ENCODE peak calls at places on chromosomes 2 and 18, in five cellular contexts. Y is neuronal stem cell, L is IMR-90, V is mesenchymal stem cell, S is H1. H is an unnamed sample.

GRCh38 chr2:127423476-127423840 is 5.2 kb downstream of the PROC start:
- DNase-seq in Y (no peak), L (no peak), V (peak; percentile 18), S (no peak), H (no peak)

GRCh38 chr2:168245074-168245825 is 2.1 kb downstream of the STK39 start:
- DNase-seq in Y (no peak), L (no peak), V (peak; percentile 19), S (no peak), H (no peak)

GRCh38 chr18:61129001-61129400 is 204.2 kb upstream of the CDH20 start:
- DNase-seq in Y (no peak), L (no peak), V (no peak), S (no peak), H (peak; percentile 52)

GRCh38 chr18:70422061-70422965 is 133.5 kb downstream of the SOCS6 start:
- DNase-seq in Y (no peak), L (peak; percentile 93), V (peak; percentile 94), S (no peak), H (peak; percentile 67)

GRCh38 chr2:128358941-128359731 is 40.5 kb upstream of the HS6ST1 start:
- DNase-seq in Y (no peak), L (no peak), V (no peak), S (no peak), H (no peak)

GRCh38 chr2:162211747-162212146 is 31.5 kb downstream of the FAP start:
- DNase-seq in Y (no peak), L (no peak), V (no peak), S (no peak), H (no peak)

GRCh38 chr18:2627821-2628276 is 27.7 kb upstream of the SMCHD1 start:
- DNase-seq in Y (no peak), L (peak; percentile 41), V (peak; percentile 32), S (no peak), H (no peak)

GRCh38 chr2:173124441-173124840 is 48.8 kb downstream of the MAP3K20 start:
- DNase-seq in Y (no peak), L (peak; percentile 32), V (peak; percentile 23), S (no peak), H (no peak)

GRCh38 chr18:73479472-73479871 is 611.7 kb upstream of the NETO1 start:
- DNase-seq in Y (no peak), L (peak; percentile 63), V (no peak), S (no peak), H (peak; percentile 8)

GRCh38 chr2:172242968-172243367 is 140.3 kb upstream of the DLX2 start:
- DNase-seq in Y (no peak), L (no peak), V (no peak), S (no peak), H (no peak)

GRCh38 chr18:76491436-76491800 is 3.6 kb downstream of the ZNF516 start:
- DNase-seq in Y (peak; percentile 59), L (peak; percentile 68), V (peak; percentile 72), S (no peak), H (peak; percentile 69)

GRCh38 chr18:74724186-74724585 is 126.5 kb downstream of the ZNF407 start:
- DNase-seq in Y (no peak), L (peak; percentile 73), V (peak; percentile 41), S (no peak), H (no peak)

GRCh38 chr18:2511451-2511850 is 59.9 kb downstream of the METTL4 start:
- DNase-seq in Y (no peak), L (no peak), V (no peak), S (no peak), H (no peak)

GRCh38 chr2:143706297-143706696 is 577.1 kb downstream of the ARHGAP15 start:
- DNase-seq in Y (no peak), L (peak; percentile 72), V (peak; percentile 33), S (no peak), H (no peak)

GRCh38 chr2:41109744-41110143 is 657.9 kb upstream of the SLC8A1 start:
- DNase-seq in Y (no peak), L (no peak), V (no peak), S (no peak), H (no peak)

GRCh38 chr2:28752608-28752984 is 966 bp downstream of the PPP1CB start:
- DNase-seq in Y (no peak), L (no peak), V (no peak), S (no peak), H (no peak)
- H3K4me1 ChIP-seq in Y (peaks cover 21% of the 10 kb centered on the region), L (peaks cover 15% of the 10 kb centered on the region), V (peaks cover 7% of the 10 kb centered on the region), S (peaks cover 3% of the 10 kb centered on the region), H (peaks cover 4% of the 10 kb centered on the region)

GRCh38 chr2:26649322-26649721 is 8.2 kb upstream of the CIB4 start:
- DNase-seq in Y (no peak), L (no peak), V (no peak), S (no peak), H (no peak)
- H3K79me1 ChIP-seq in Y (no peaks in the 10 kb centered on the region), L (no peaks in the 10 kb centered on the region), V (no peaks in the 10 kb centered on the region), S (no peaks in the 10 kb centered on the region), H (no peaks in the 10 kb centered on the region)

GRCh38 chr2:24820598-24821432 is 27.6 kb downstream of the CENPO start:
- DNase-seq in Y (no peak), L (no peak), V (no peak), S (no peak), H (peak; percentile 56)

GRCh38 chr2:24824071-24824588 is 30.9 kb downstream of the CENPO start:
- DNase-seq in Y (no peak), L (no peak), V (no peak), S (no peak), H (no peak)

GRCh38 chr2:24821433-24821891 is 28.2 kb downstream of the CENPO start:
- DNase-seq in Y (no peak), L (no peak), V (no peak), S (no peak), H (no peak)

GRCh38 chr2:24820175-24820513 is 26.9 kb downstream of the CENPO start:
- DNase-seq in Y (no peak), L (no peak), V (no peak), S (no peak), H (no peak)

DNA sequence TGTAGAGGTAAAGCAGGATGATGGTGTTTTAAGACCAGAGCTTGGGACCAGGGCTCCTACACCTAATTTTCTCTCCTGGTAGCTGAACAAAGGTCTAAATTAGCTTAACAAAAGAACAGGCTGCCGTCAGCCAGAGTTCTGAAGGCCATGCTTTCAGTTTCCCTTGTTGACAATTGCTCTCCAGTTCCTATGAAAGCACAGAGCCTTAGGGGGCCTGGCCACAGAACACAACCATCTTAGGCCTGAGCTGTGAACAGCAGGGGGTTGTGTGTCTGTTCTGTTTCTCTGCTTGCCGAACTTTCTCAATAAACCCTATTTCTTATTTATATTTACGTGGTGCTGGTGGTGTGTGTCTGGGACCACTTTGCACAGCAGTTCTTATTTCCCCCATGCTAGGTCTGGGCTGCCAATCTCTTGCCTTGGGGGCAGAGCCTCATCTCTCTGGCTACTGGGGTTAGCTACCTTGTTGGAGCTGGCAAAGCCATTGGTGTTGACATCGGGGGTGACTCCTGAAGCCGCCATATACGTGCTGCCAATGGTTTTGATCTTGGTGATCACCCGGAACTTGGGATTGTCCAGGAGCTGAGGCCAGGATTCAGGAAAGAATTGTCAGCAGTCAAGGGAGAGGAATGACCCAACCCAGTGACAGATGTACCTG is 29.0 kb downstream of the CENPO start:
- DNase-seq in Y (no peak), L (no peak), V (no peak), S (peak; percentile 62), H (peak; percentile 73)
- H3K36me3 ChIP-seq in Y (peaks cover 35% of the 10 kb centered on the region), L (peaks cover 46% of the 10 kb centered on the region), V (peaks cover 38% of the 10 kb centered on the region), S (peaks cover 48% of the 10 kb centered on the region), H (peaks cover 13% of the 10 kb centered on the region)

GRCh38 chr2:8479298-8479697 is 202.6 kb upstream of the ID2 start:
- DNase-seq in Y (no peak), L (no peak), V (peak; percentile 4), S (no peak), H (peak; percentile 91)
- H3K4me1 ChIP-seq in Y (peaks cover 3% of the 10 kb centered on the region), L (peaks cover 1% of the 10 kb centered on the region), V (peaks cover 23% of the 10 kb centered on the region), S (no peaks in the 10 kb centered on the region), H (no peaks in the 10 kb centered on the region)

GRCh38 chr2:47036489-47036769 is 118.7 kb downstream of the STPG4 start:
- DNase-seq in Y (no peak), L (no peak), V (no peak), S (no peak), H (no peak)
- H3K79me1 ChIP-seq in Y (no peaks in the 10 kb centered on the region), L (peaks cover 88% of the 10 kb centered on the region), V (peaks cover 7% of the 10 kb centered on the region), S (no peaks in the 10 kb centered on the region), H (no peaks in the 10 kb centered on the region)

DNA sequence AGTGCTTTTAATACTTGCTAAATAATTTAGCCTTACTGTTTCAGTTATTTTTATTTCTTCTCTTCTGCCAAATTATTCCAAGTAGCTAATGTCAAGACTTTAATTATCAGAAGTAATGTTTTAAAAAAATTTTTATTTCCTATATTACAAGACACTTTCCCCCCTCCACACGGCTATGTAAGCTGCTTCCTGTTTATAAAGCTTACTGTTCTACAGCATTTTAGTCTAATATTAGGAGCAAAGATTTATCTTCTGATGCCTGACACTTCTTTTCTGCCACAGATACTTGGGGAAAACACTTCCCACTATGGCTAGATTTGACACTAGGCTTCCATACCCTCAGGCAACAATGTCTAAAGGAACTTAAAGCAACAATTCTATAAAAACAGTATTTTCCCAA is 62.3 kb downstream of the ROCK1 start:
- DNase-seq in Y (no peak), L (no peak), V (peak; percentile 9), S (no peak), H (no peak)
- H3K36me3 ChIP-seq in Y (no peaks in the 10 kb centered on the region), L (peaks cover 1% of the 10 kb centered on the region), V (peaks cover 3% of the 10 kb centered on the region), S (no peaks in the 10 kb centered on the region), H (no peaks in the 10 kb centered on the region)

GRCh38 chr2:70088508-70089219 is 1.4 kb downstream of the PCBP1 start:
- DNase-seq in Y (no peak), L (peak; percentile 6), V (no peak), S (no peak), H (peak; percentile 65)

GRCh38 chr2:70085711-70086277 is 1.5 kb upstream of the PCBP1 start:
- DNase-seq in Y (no peak), L (no peak), V (no peak), S (no peak), H (peak; percentile 49)

GRCh38 chr2:70086278-70086837 is 919 bp upstream of the PCBP1 start:
- DNase-seq in Y (peak; percentile 83), L (peak; percentile 82), V (peak; percentile 95), S (no peak), H (peak; percentile 90)

GRCh38 chr2:70087703-70088507 is 628 bp downstream of the PCBP1 start:
- DNase-seq in Y (no peak), L (peak; percentile 58), V (peak; percentile 75), S (no peak), H (peak; percentile 73)

DNA sequence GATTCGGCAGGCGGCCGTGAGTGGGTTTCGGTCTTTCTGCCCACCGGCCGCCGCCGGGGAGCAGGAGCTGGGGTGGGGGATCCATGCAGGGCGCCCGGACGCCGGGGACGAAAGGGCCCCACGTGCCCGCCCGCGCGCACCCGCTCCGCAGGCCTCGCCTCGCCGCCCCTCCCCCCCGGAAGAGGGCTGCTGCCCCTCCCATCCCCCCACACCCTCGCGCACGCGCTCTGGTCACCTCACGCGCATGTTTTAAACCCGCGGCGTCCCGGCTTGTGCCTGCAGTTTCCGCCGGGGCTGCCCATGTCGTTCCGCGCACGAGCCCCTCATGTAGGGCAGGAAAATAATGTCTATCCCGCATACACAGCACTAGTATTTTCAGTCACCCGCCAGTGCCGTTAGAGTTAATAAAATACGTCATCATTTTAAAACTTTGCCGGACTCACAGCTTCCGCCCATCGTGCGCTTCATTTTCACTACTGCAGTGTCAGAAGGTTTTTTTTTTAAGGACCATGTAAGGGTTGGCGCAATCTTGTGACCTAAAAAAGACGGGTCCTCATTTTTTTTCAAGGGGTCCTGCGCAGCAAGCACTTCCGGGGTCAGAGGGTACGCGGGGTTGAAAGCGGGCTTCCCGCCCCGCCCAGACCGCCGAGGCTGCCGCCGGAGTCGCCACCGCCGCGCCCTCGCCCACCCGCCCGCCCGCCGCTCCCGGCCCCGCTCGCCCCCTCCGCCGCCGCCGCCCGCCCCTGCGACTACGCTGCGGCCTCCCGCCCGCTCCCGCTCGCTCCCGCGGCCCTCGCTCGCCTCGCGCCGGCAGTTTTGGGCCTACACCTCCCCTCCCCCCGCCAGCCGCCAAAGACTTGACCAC is at the start of gene PCBP1:
- DNase-seq in Y (peak; percentile 91), L (peak; percentile 95), V (peak; percentile 96), S (peak; percentile 73), H (peak; percentile 98)
- H3K4me1 ChIP-seq in Y (peaks cover 21% of the 10 kb centered on the region), L (peaks cover 6% of the 10 kb centered on the region), V (peaks cover 16% of the 10 kb centered on the region), S (peaks cover 6% of the 10 kb centered on the region), H (peaks cover 2% of the 10 kb centered on the region)